ENCODE peak calls at places on chromosomes 1 and 21, in ten cellular contexts. One of them, this sample, is unnamed.

GRCh38 chr1:109370712-109371270 is 26.9 kb downstream of the SORT1 start:
- DNase-seq in C1 segment of cervical spinal cord: no peak
- DNase-seq in smooth muscle cell of the brain vasculature: peak; percentile 56
- DNase-seq in AG08396: peak; percentile 73
- DNase-seq in LoVo: no peak
- DNase-seq in amniotic stem cell: peak; percentile 64
- DNase-seq in pancreas: no peak
- DNase-seq in aorta: no peak
- DNase-seq in neuronal stem cell: no peak
- DNase-seq in AG10803: peak; percentile 91
- DNase-seq in this sample: peak; percentile 40

GRCh38 chr1:30527511-30528140 is 195.8 kb downstream of the MATN1 start:
- DNase-seq in LoVo: no peak
- DNase-seq in aorta: peak; percentile 34
- DNase-seq in AG10803: no peak
- DNase-seq in amniotic stem cell: no peak
- DNase-seq in C1 segment of cervical spinal cord: no peak
- DNase-seq in AG08396: no peak
- DNase-seq in pancreas: no peak
- DNase-seq in neuronal stem cell: no peak
- DNase-seq in smooth muscle cell of the brain vasculature: no peak
- DNase-seq in this sample: no peak

GRCh38 chr1:192251735-192252134 is 65.1 kb upstream of the RGS21 start:
- DNase-seq in AG10803: no peak
- DNase-seq in neuronal stem cell: no peak
- DNase-seq in pancreas: peak; percentile 36
- DNase-seq in AG08396: no peak
- DNase-seq in C1 segment of cervical spinal cord: no peak
- DNase-seq in amniotic stem cell: no peak
- DNase-seq in smooth muscle cell of the brain vasculature: no peak
- DNase-seq in LoVo: no peak
- DNase-seq in aorta: no peak
- DNase-seq in this sample: no peak

GRCh38 chr21:24450119-24450518 is 1157.2 kb downstream of the MRPL39 start:
- DNase-seq in pancreas: no peak
- DNase-seq in C1 segment of cervical spinal cord: no peak
- DNase-seq in AG08396: no peak
- DNase-seq in aorta: no peak
- DNase-seq in neuronal stem cell: no peak
- DNase-seq in smooth muscle cell of the brain vasculature: no peak
- DNase-seq in amniotic stem cell: no peak
- DNase-seq in LoVo: no peak
- DNase-seq in AG10803: no peak
- DNase-seq in this sample: no peak

GRCh38 chr1:29835486-29836273 is 599.4 kb downstream of the PTPRU start:
- DNase-seq in LoVo: no peak
- DNase-seq in pancreas: no peak
- DNase-seq in aorta: no peak
- DNase-seq in AG10803: no peak
- DNase-seq in neuronal stem cell: no peak
- DNase-seq in smooth muscle cell of the brain vasculature: no peak
- DNase-seq in AG08396: no peak
- DNase-seq in amniotic stem cell: no peak
- DNase-seq in C1 segment of cervical spinal cord: no peak
- DNase-seq in this sample: no peak

GRCh38 chr1:150560011-150560438 is 10.8 kb downstream of the ADAMTSL4 start:
- DNase-seq in C1 segment of cervical spinal cord: no peak
- DNase-seq in smooth muscle cell of the brain vasculature: no peak
- DNase-seq in pancreas: peak; percentile 89
- DNase-seq in AG08396: peak; percentile 72
- DNase-seq in neuronal stem cell: peak; percentile 74
- DNase-seq in amniotic stem cell: no peak
- DNase-seq in AG10803: peak; percentile 54
- DNase-seq in LoVo: peak; percentile 63
- DNase-seq in aorta: peak; percentile 84
- DNase-seq in this sample: peak; percentile 73

GRCh38 chr1:25786887-25787286 is 13.1 kb upstream of the SELENON start:
- DNase-seq in amniotic stem cell: no peak
- DNase-seq in aorta: no peak
- DNase-seq in AG10803: no peak
- DNase-seq in AG08396: no peak
- DNase-seq in neuronal stem cell: no peak
- DNase-seq in pancreas: no peak
- DNase-seq in smooth muscle cell of the brain vasculature: no peak
- DNase-seq in LoVo: no peak
- DNase-seq in C1 segment of cervical spinal cord: no peak
- DNase-seq in this sample: no peak

GRCh38 chr1:53725238-53725689 is 13.7 kb downstream of the GLIS1 start:
- DNase-seq in C1 segment of cervical spinal cord: no peak
- DNase-seq in smooth muscle cell of the brain vasculature: no peak
- DNase-seq in neuronal stem cell: no peak
- DNase-seq in aorta: no peak
- DNase-seq in AG10803: no peak
- DNase-seq in pancreas: no peak
- DNase-seq in LoVo: no peak
- DNase-seq in AG08396: peak; percentile 38
- DNase-seq in amniotic stem cell: no peak
- DNase-seq in this sample: no peak

GRCh38 chr1:112956503-112957132 is 622 bp upstream of the SLC16A1 start:
- DNase-seq in amniotic stem cell: no peak
- DNase-seq in aorta: no peak
- DNase-seq in AG08396: no peak
- DNase-seq in neuronal stem cell: no peak
- DNase-seq in smooth muscle cell of the brain vasculature: no peak
- DNase-seq in pancreas: peak; percentile 61
- DNase-seq in C1 segment of cervical spinal cord: peak; percentile 66
- DNase-seq in AG10803: no peak
- DNase-seq in LoVo: no peak
- DNase-seq in this sample: no peak

GRCh38 chr1:192949783-192950182 is 109.4 kb downstream of the UCHL5 start:
- DNase-seq in amniotic stem cell: no peak
- DNase-seq in AG08396: no peak
- DNase-seq in neuronal stem cell: no peak
- DNase-seq in pancreas: no peak
- DNase-seq in smooth muscle cell of the brain vasculature: no peak
- DNase-seq in aorta: no peak
- DNase-seq in AG10803: no peak
- DNase-seq in C1 segment of cervical spinal cord: no peak
- DNase-seq in LoVo: no peak
- DNase-seq in this sample: no peak

GRCh38 chr1:24142546-24143431 is at the start of gene IL22RA1:
- DNase-seq in amniotic stem cell: no peak
- DNase-seq in aorta: no peak
- DNase-seq in AG10803: peak; percentile 14
- DNase-seq in smooth muscle cell of the brain vasculature: no peak
- DNase-seq in C1 segment of cervical spinal cord: no peak
- DNase-seq in pancreas: peak; percentile 96
- DNase-seq in AG08396: peak; percentile 47
- DNase-seq in LoVo: peak; percentile 89
- DNase-seq in neuronal stem cell: no peak
- DNase-seq in this sample: peak; percentile 74

GRCh38 chr1:46616277-46617107 is at the start of gene MOB3C:
- DNase-seq in aorta: peak; percentile 92
- DNase-seq in amniotic stem cell: peak; percentile 54
- DNase-seq in C1 segment of cervical spinal cord: peak; percentile 49
- DNase-seq in neuronal stem cell: peak; percentile 33
- DNase-seq in LoVo: peak; percentile 68
- DNase-seq in AG08396: peak; percentile 87
- DNase-seq in AG10803: peak; percentile 80
- DNase-seq in pancreas: peak; percentile 89
- DNase-seq in smooth muscle cell of the brain vasculature: no peak
- DNase-seq in this sample: peak; percentile 73

GRCh38 chr1:206769331-206769731 is 1.2 kb upstream of the IL19 start:
- DNase-seq in smooth muscle cell of the brain vasculature: no peak
- DNase-seq in neuronal stem cell: no peak
- DNase-seq in pancreas: no peak
- DNase-seq in AG08396: no peak
- DNase-seq in amniotic stem cell: no peak
- DNase-seq in C1 segment of cervical spinal cord: no peak
- DNase-seq in aorta: no peak
- DNase-seq in AG10803: no peak
- DNase-seq in LoVo: no peak
- DNase-seq in this sample: no peak

GRCh38 chr1:183926978-183927377 is 110.5 kb downstream of the COLGALT2 start:
- DNase-seq in aorta: no peak
- DNase-seq in pancreas: no peak
- DNase-seq in AG10803: peak; percentile 12
- DNase-seq in AG08396: no peak
- DNase-seq in LoVo: no peak
- DNase-seq in C1 segment of cervical spinal cord: no peak
- DNase-seq in smooth muscle cell of the brain vasculature: no peak
- DNase-seq in amniotic stem cell: no peak
- DNase-seq in neuronal stem cell: no peak
- DNase-seq in this sample: no peak

GRCh38 chr1:39107891-39108290 is 81.7 kb downstream of the NDUFS5 start:
- DNase-seq in AG08396: no peak
- DNase-seq in aorta: no peak
- DNase-seq in smooth muscle cell of the brain vasculature: no peak
- DNase-seq in neuronal stem cell: no peak
- DNase-seq in pancreas: no peak
- DNase-seq in C1 segment of cervical spinal cord: no peak
- DNase-seq in AG10803: peak; percentile 39
- DNase-seq in amniotic stem cell: no peak
- DNase-seq in LoVo: no peak
- DNase-seq in this sample: no peak

GRCh38 chr1:8201331-8201861 is 116.5 kb upstream of the SLC45A1 start:
- DNase-seq in aorta: no peak
- DNase-seq in smooth muscle cell of the brain vasculature: no peak
- DNase-seq in amniotic stem cell: no peak
- DNase-seq in LoVo: no peak
- DNase-seq in AG10803: no peak
- DNase-seq in AG08396: no peak
- DNase-seq in pancreas: no peak
- DNase-seq in neuronal stem cell: no peak
- DNase-seq in C1 segment of cervical spinal cord: no peak
- DNase-seq in this sample: no peak

GRCh38 chr1:16614361-16615252 is 1.2 kb upstream of the NBPF1 start:
- DNase-seq in C1 segment of cervical spinal cord: no peak
- DNase-seq in LoVo: no peak
- DNase-seq in amniotic stem cell: no peak
- DNase-seq in aorta: peak; percentile 39
- DNase-seq in pancreas: peak; percentile 60
- DNase-seq in neuronal stem cell: no peak
- DNase-seq in AG08396: no peak
- DNase-seq in AG10803: no peak
- DNase-seq in smooth muscle cell of the brain vasculature: no peak
- DNase-seq in this sample: no peak

GRCh38 chr1:81848880-81849500 is 48.3 kb downstream of the ADGRL2 start:
- DNase-seq in LoVo: no peak
- DNase-seq in pancreas: no peak
- DNase-seq in smooth muscle cell of the brain vasculature: no peak
- DNase-seq in AG08396: no peak
- DNase-seq in neuronal stem cell: peak; percentile 40
- DNase-seq in C1 segment of cervical spinal cord: no peak
- DNase-seq in amniotic stem cell: no peak
- DNase-seq in AG10803: no peak
- DNase-seq in aorta: no peak
- DNase-seq in this sample: no peak

GRCh38 chr1:201310986-201311355 is 27.7 kb downstream of the PKP1 start:
- DNase-seq in smooth muscle cell of the brain vasculature: no peak
- DNase-seq in AG10803: peak; percentile 29
- DNase-seq in aorta: no peak
- DNase-seq in pancreas: no peak
- DNase-seq in AG08396: peak; percentile 25
- DNase-seq in neuronal stem cell: no peak
- DNase-seq in LoVo: peak; percentile 81
- DNase-seq in C1 segment of cervical spinal cord: no peak
- DNase-seq in amniotic stem cell: no peak
- DNase-seq in this sample: no peak

GRCh38 chr1:111510003-111510380 is 6.6 kb upstream of the ADORA3 start:
- DNase-seq in C1 segment of cervical spinal cord: no peak
- DNase-seq in pancreas: no peak
- DNase-seq in amniotic stem cell: no peak
- DNase-seq in aorta: no peak
- DNase-seq in LoVo: no peak
- DNase-seq in neuronal stem cell: no peak
- DNase-seq in AG10803: no peak
- DNase-seq in AG08396: no peak
- DNase-seq in smooth muscle cell of the brain vasculature: no peak
- DNase-seq in this sample: no peak

GRCh38 chr1:111505641-111506119 is 2.2 kb upstream of the ADORA3 start:
- DNase-seq in AG10803: no peak
- DNase-seq in AG08396: no peak
- DNase-seq in smooth muscle cell of the brain vasculature: no peak
- DNase-seq in aorta: peak; percentile 64
- DNase-seq in C1 segment of cervical spinal cord: no peak
- DNase-seq in LoVo: no peak
- DNase-seq in pancreas: no peak
- DNase-seq in neuronal stem cell: no peak
- DNase-seq in amniotic stem cell: no peak
- DNase-seq in this sample: no peak

GRCh38 chr21:27734146-27734545 is 767.3 kb upstream of the ADAMTS5 start:
- DNase-seq in AG10803: peak; percentile 74
- DNase-seq in pancreas: no peak
- DNase-seq in AG08396: peak; percentile 38
- DNase-seq in LoVo: no peak
- DNase-seq in amniotic stem cell: no peak
- DNase-seq in aorta: no peak
- DNase-seq in C1 segment of cervical spinal cord: no peak
- DNase-seq in smooth muscle cell of the brain vasculature: peak; percentile 32
- DNase-seq in neuronal stem cell: no peak
- DNase-seq in this sample: no peak

GRCh38 chr1:40861227-40862003 is 748 bp downstream of the CITED4 start:
- DNase-seq in C1 segment of cervical spinal cord: no peak
- DNase-seq in pancreas: peak; percentile 80
- DNase-seq in LoVo: peak; percentile 6
- DNase-seq in aorta: peak; percentile 68
- DNase-seq in smooth muscle cell of the brain vasculature: no peak
- DNase-seq in AG10803: peak; percentile 35
- DNase-seq in neuronal stem cell: peak; percentile 44
- DNase-seq in amniotic stem cell: no peak
- DNase-seq in AG08396: peak; percentile 67
- DNase-seq in this sample: peak; percentile 41

GRCh38 chr1:233005703-233006102 is 55.3 kb downstream of the NTPCR start:
- DNase-seq in smooth muscle cell of the brain vasculature: no peak
- DNase-seq in amniotic stem cell: peak; percentile 11
- DNase-seq in LoVo: no peak
- DNase-seq in AG10803: peak; percentile 42
- DNase-seq in pancreas: no peak
- DNase-seq in aorta: no peak
- DNase-seq in neuronal stem cell: no peak
- DNase-seq in C1 segment of cervical spinal cord: no peak
- DNase-seq in AG08396: no peak
- DNase-seq in this sample: no peak

GRCh38 chr1:67031121-67031520 is 22.8 kb downstream of the SLC35D1 start:
- DNase-seq in AG08396: no peak
- DNase-seq in neuronal stem cell: no peak
- DNase-seq in C1 segment of cervical spinal cord: no peak
- DNase-seq in LoVo: no peak
- DNase-seq in smooth muscle cell of the brain vasculature: no peak
- DNase-seq in aorta: no peak
- DNase-seq in amniotic stem cell: no peak
- DNase-seq in AG10803: peak; percentile 83
- DNase-seq in pancreas: no peak
- DNase-seq in this sample: no peak

GRCh38 chr1:33147997-33148314 is 33.9 kb downstream of the TRIM62 start:
- DNase-seq in C1 segment of cervical spinal cord: no peak
- DNase-seq in amniotic stem cell: no peak
- DNase-seq in LoVo: no peak
- DNase-seq in smooth muscle cell of the brain vasculature: no peak
- DNase-seq in aorta: no peak
- DNase-seq in pancreas: no peak
- DNase-seq in AG08396: peak; percentile 72
- DNase-seq in AG10803: peak; percentile 44
- DNase-seq in neuronal stem cell: no peak
- DNase-seq in this sample: no peak

GRCh38 chr1:41650176-41650519 is 165.7 kb upstream of the EDN2 start:
- DNase-seq in neuronal stem cell: no peak
- DNase-seq in LoVo: no peak
- DNase-seq in aorta: peak; percentile 69
- DNase-seq in smooth muscle cell of the brain vasculature: no peak
- DNase-seq in amniotic stem cell: no peak
- DNase-seq in C1 segment of cervical spinal cord: no peak
- DNase-seq in pancreas: no peak
- DNase-seq in AG08396: no peak
- DNase-seq in AG10803: peak; percentile 61
- DNase-seq in this sample: peak; percentile 97

GRCh38 chr1:160741597-160742348 is 2.7 kb downstream of the SLAMF7 start:
- DNase-seq in LoVo: no peak
- DNase-seq in AG08396: no peak
- DNase-seq in aorta: no peak
- DNase-seq in neuronal stem cell: no peak
- DNase-seq in C1 segment of cervical spinal cord: no peak
- DNase-seq in amniotic stem cell: no peak
- DNase-seq in AG10803: no peak
- DNase-seq in pancreas: no peak
- DNase-seq in smooth muscle cell of the brain vasculature: no peak
- DNase-seq in this sample: no peak

This sample was measured in thyroid gland.